ENCODE peak calls at places on chromosomes 5 and 9, in ten cellular contexts. G is HuH-7; S is transverse colon; K is posterior cingulate gyrus; A is NCI-H1092 treated with DMSO at 0.1 percent for 48 hours; V is ovary; I is activated naive CD4-positive, alpha-beta T cell treated with Interleukin-2 at 50 U/mL for 16 hours; R is aorta; B is activated T-cell treated with anti-CD3 and anti-CD28 coated beads for 48 hours; U is GM04504. T is an unnamed sample.

GRCh38 chr5:44266882-44267577 is 122.2 kb downstream of the FGF10 start:
- DNase-seq in V (no peak), B (no peak), G (no peak), R (peak), A (no peak), K (no peak), S (no peak), I (no peak), U (no peak), T (peak)

GRCh38 chr9:136942112-136942880 is 2.2 kb downstream of the FBXW5 start:
- DNase-seq in U (no peak), K (no peak), G (no peak), B (no peak), V (no peak), A (no peak), R (peak), S (no peak), I (no peak), T (no peak)

GRCh38 chr9:136225366-136225747 is 20.3 kb downstream of the QSOX2 start:
- DNase-seq in B (no peak), I (peak), G (no peak), V (no peak), U (no peak), S (peak), A (no peak), R (no peak), K (no peak), T (no peak)

GRCh38 chr5:32712463-32713395 is 1.6 kb downstream of the NPR3 start:
- DNase-seq in U (no peak), K (no peak), B (no peak), R (peak), A (no peak), I (no peak), G (no peak), V (no peak), S (no peak), T (no peak)

GRCh38 chr9:134545213-134546211 is 96.1 kb upstream of the COL5A1 start:
- DNase-seq in R (no peak), G (no peak), B (no peak), I (no peak), U (peak), S (no peak), V (no peak), A (no peak), K (no peak), T (no peak)

GRCh38 chr5:33319841-33320240 is 120.9 kb upstream of the TARS1 start:
- DNase-seq in V (no peak), G (no peak), B (no peak), S (no peak), R (no peak), U (no peak), I (no peak), A (no peak), K (no peak), T (no peak)

GRCh38 chr9:118522093-118523028 is 818.2 kb downstream of the TLR4 start:
- DNase-seq in U (peak), K (peak), V (no peak), B (peak), G (peak), I (no peak), A (peak), S (peak), R (peak), T (peak)

GRCh38 chr5:159240301-159240870 is 22.7 kb upstream of the UBLCP1 start:
- DNase-seq in S (no peak), U (no peak), A (no peak), I (no peak), R (no peak), G (no peak), V (no peak), K (no peak), B (no peak), T (no peak)

GRCh38 chr5:90301248-90301647 is 108.3 kb downstream of the CETN3 start:
- DNase-seq in A (no peak), U (no peak), V (no peak), G (no peak), K (no peak), R (no peak), I (no peak), B (no peak), S (no peak), T (no peak)

GRCh38 chr5:53403758-53404157 is 76.7 kb upstream of the FST start:
- DNase-seq in U (no peak), B (no peak), A (no peak), G (no peak), K (no peak), S (no peak), V (no peak), I (no peak), R (no peak), T (no peak)

GRCh38 chr5:178058321-178059012 is 54.9 kb upstream of the N4BP3 start:
- DNase-seq in A (peak), K (no peak), B (no peak), G (no peak), S (no peak), R (no peak), I (no peak), V (no peak), U (no peak), T (no peak)

T was measured in left cardiac atrium.